ENCODE peak calls at places on chromosome 5, in five cellular contexts. P, R, E, A and Z are unnamed samples. For H3K4me1, the result is how much of the 10 kb centered on the place peaks cover.

GRCh38 chr5:36272136-36272665 is 29.5 kb downstream of the RANBP3L start:
- DNase-seq in P (no peak), R (no peak), E (no peak), A (no peak), Z (no peak)

GRCh38 chr5:140926211-140926902 is at the start of gene PCDHAC1:
- DNase-seq in P (peak), R (peak), E (peak), A (peak), Z (no peak)

GRCh38 chr5:53334431-53334941 is 145.9 kb upstream of the FST start:
- DNase-seq in P (no peak), R (no peak), E (no peak), A (no peak), Z (no peak)

GRCh38 chr5:65050140-65050539 is 281.4 kb downstream of the CWC27 start:
- DNase-seq in P (no peak), R (no peak), E (no peak), A (no peak), Z (no peak)

GRCh38 chr5:58761418-58761817 is 178.5 kb downstream of the RAB3C start:
- DNase-seq in P (no peak), R (no peak), E (no peak), A (no peak), Z (peak)

GRCh38 chr5:109705596-109705995 is 15.9 kb downstream of the MAN2A1 start:
- DNase-seq in P (no peak), R (no peak), E (no peak), A (no peak), Z (no peak)

GRCh38 chr5:112968411-112969106 is 8.0 kb upstream of the DCP2 start:
- DNase-seq in P (no peak), R (no peak), E (no peak), A (no peak), Z (no peak)

GRCh38 chr5:113199122-113199905 is 222.7 kb downstream of the DCP2 start:
- DNase-seq in P (no peak), R (no peak), E (no peak), A (no peak), Z (no peak)

GRCh38 chr5:7850533-7851239 is at the start of gene CFAP90:
- DNase-seq in P (peak), R (peak), E (peak), A (no peak), Z (peak)

GRCh38 chr5:152412129-152412528 is 7.0 kb upstream of the NMUR2 start:
- DNase-seq in P (no peak), R (no peak), E (no peak), A (no peak), Z (no peak)

GRCh38 chr5:10331341-10331796 is 22.1 kb upstream of the MARCHF6 start:
- DNase-seq in P (no peak), R (no peak), E (no peak), A (peak), Z (peak)

GRCh38 chr5:111781200-111781599 is 24.2 kb upstream of the NREP start:
- DNase-seq in P (no peak), R (no peak), E (peak), A (peak), Z (no peak)

GRCh38 chr5:170095687-170096086 is 10.0 kb upstream of the FOXI1 start:
- DNase-seq in P (no peak), R (no peak), E (no peak), A (no peak), Z (no peak)

GRCh38 chr5:122844136-122844915 is 1.1 kb upstream of the SNX24 start:
- DNase-seq in P (no peak), R (peak), E (no peak), A (no peak), Z (peak)

GRCh38 chr5:121797677-121798518 is 53.8 kb upstream of the FTMT start:
- DNase-seq in P (peak), R (no peak), E (no peak), A (no peak), Z (no peak)

GRCh38 chr5:10856646-10857332 is 95.8 kb upstream of the DAP start:
- DNase-seq in P (peak), R (peak), E (peak), A (peak), Z (no peak)

GRCh38 chr5:87899109-87900100 is 369.2 kb downstream of the TMEM161B start:
- DNase-seq in P (peak), R (no peak), E (no peak), A (no peak), Z (peak)

GRCh38 chr5:158878227-158878626 is 221.5 kb downstream of the EBF1 start:
- DNase-seq in P (no peak), R (no peak), E (no peak), A (no peak), Z (no peak)

GRCh38 chr5:83608122-83608521 is 112.5 kb downstream of the HAPLN1 start:
- DNase-seq in P (peak), R (no peak), E (peak), A (no peak), Z (peak)

GRCh38 chr5:90483206-90483605 is 8.5 kb downstream of the POLR3G start:
- DNase-seq in P (no peak), R (no peak), E (no peak), A (no peak), Z (no peak)

GRCh38 chr5:93621340-93621872 is 38.4 kb downstream of the NR2F1 start:
- DNase-seq in P (peak), R (peak), E (peak), A (no peak), Z (peak)

GRCh38 chr5:177447066-177447610 is 524 bp downstream of the PRR7 start:
- DNase-seq in P (peak), R (peak), E (peak), A (no peak), Z (no peak)

GRCh38 chr5:44646016-44646415 is 162.7 kb upstream of the MRPS30 start:
- DNase-seq in P (no peak), R (no peak), E (no peak), A (no peak), Z (no peak)

GRCh38 chr5:159826351-159827222 is 89.7 kb upstream of the ADRA1B start:
- DNase-seq in P (no peak), R (peak), E (no peak), A (no peak), Z (no peak)

GRCh38 chr5:61576556-61576955 is 244.5 kb downstream of the ZSWIM6 start:
- DNase-seq in P (no peak), R (no peak), E (no peak), A (no peak), Z (no peak)

GRCh38 chr5:178431777-178432155 is 158.4 kb downstream of the COL23A1 start:
- DNase-seq in P (no peak), R (no peak), E (no peak), A (no peak), Z (no peak)

GRCh38 chr5:149367249-149367971 is 9.6 kb downstream of the PCYOX1L start:
- DNase-seq in P (peak), R (peak), E (peak), A (no peak), Z (peak)

GRCh38 chr5:143213231-143213850 is 190.1 kb downstream of the NR3C1 start:
- DNase-seq in P (no peak), R (no peak), E (no peak), A (no peak), Z (no peak)

GRCh38 chr5:23352437-23352836 is 155.0 kb upstream of the PRDM9 start:
- DNase-seq in P (no peak), R (no peak), E (no peak), A (no peak), Z (no peak)

GRCh38 chr5:83552275-83552674 is 80.7 kb downstream of the VCAN start:
- DNase-seq in P (no peak), R (no peak), E (no peak), A (no peak), Z (no peak)

GRCh38 chr5:36153727-36154126 is 1.8 kb downstream of the SKP2 start:
- DNase-seq in P (no peak), R (no peak), E (no peak), A (no peak), Z (no peak)

GRCh38 chr5:180795771-180796313 is 6.8 kb downstream of the MGAT1 start:
- DNase-seq in P (no peak), R (no peak), E (no peak), A (no peak), Z (no peak)

GRCh38 chr5:174327317-174327864 is 281.9 kb downstream of the NSG2 start:
- DNase-seq in P (peak), R (peak), E (peak), A (no peak), Z (peak)

GRCh38 chr5:109594217-109594616 is 95.5 kb upstream of the MAN2A1 start:
- DNase-seq in P (no peak), R (no peak), E (no peak), A (no peak), Z (no peak)

GRCh38 chr5:137731201-137731600 is 4.7 kb downstream of the KLHL3 start:
- DNase-seq in P (no peak), R (no peak), E (no peak), A (no peak), Z (no peak)

GRCh38 chr5:102663771-102664530 is 91.2 kb upstream of the PAM start:
- DNase-seq in P (no peak), R (no peak), E (no peak), A (no peak), Z (no peak)

GRCh38 chr5:143554918-143555477 is 151.5 kb upstream of the NR3C1 start:
- DNase-seq in P (no peak), R (peak), E (no peak), A (no peak), Z (peak)

GRCh38 chr5:95723632-95724369 is 7.3 kb upstream of the RHOBTB3 start:
- DNase-seq in P (no peak), R (no peak), E (peak), A (no peak), Z (no peak)

GRCh38 chr5:96629774-96630173 is 32.4 kb upstream of the CAST start:
- DNase-seq in P (no peak), R (no peak), E (no peak), A (no peak), Z (no peak)

GRCh38 chr5:151156732-151157402 is 712 bp downstream of the ANXA6 start:
- DNase-seq in P (no peak), R (peak), E (no peak), A (no peak), Z (no peak)
- H3K4me1 ChIP-seq in P (under half), R (under half), E (under half), A (half or more), Z (under half)

DNA sequence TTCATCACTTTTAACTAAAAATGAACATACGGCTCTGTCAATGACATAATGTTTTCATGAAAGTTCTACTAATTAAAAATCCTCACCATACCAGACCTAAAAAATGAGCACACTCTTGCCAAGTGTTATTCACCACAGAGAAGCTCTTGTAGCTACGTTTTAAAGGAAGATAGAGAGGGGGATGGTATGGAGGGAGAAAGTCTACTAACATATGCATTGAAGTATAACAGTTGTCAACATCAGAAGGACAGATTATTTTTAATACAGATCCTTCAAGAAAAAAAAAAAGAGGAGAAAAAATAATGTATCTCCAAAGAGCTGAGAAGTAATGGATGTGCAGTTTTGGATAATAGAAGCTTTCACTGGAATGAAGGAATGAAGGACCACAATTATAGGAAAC is 1.5 kb downstream of the CDH10 start:
- DNase-seq in P (no peak), R (no peak), E (no peak), A (no peak), Z (no peak)
- H3K4me1 ChIP-seq in P (under half), R (under half), E (under half), A (under half), Z (under half)

GRCh38 chr5:132446621-132447020 is 44.0 kb downstream of the IRF1 start:
- DNase-seq in P (no peak), R (peak), E (no peak), A (peak), Z (peak)

GRCh38 chr5:132444841-132445639 is 45.5 kb downstream of the IRF1 start:
- DNase-seq in P (no peak), R (no peak), E (no peak), A (no peak), Z (no peak)

GRCh38 chr5:132445640-132445923 is 45.0 kb downstream of the IRF1 start:
- DNase-seq in P (no peak), R (no peak), E (no peak), A (no peak), Z (no peak)

GRCh38 chr5:132447196-132447595 is 43.4 kb downstream of the IRF1 start:
- DNase-seq in P (no peak), R (no peak), E (no peak), A (no peak), Z (no peak)

DNA sequence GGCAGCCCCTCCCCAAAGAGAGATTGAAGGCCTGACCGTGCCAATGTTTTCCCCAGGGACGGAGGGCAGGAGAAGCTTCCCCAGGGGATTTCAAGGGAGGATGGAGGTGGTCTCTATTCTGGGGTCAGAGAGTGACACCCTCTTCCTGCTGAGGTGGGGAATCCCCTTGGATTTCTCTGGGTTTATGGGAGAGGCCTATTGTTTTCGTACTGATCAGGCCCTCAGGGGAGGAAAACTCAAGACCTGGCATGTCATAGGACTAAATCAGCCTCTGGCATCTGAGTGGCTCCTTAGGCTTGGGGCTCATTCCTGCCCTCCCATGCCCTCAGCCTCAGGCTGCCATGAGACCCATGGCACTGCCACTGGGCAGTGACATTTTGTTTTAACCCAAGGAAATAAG is 44.6 kb downstream of the IRF1 start:
- DNase-seq in P (no peak), R (no peak), E (no peak), A (no peak), Z (no peak)
- H3K4me1 ChIP-seq in P (under half), R (under half), E (under half), A (under half), Z (under half)

DNA sequence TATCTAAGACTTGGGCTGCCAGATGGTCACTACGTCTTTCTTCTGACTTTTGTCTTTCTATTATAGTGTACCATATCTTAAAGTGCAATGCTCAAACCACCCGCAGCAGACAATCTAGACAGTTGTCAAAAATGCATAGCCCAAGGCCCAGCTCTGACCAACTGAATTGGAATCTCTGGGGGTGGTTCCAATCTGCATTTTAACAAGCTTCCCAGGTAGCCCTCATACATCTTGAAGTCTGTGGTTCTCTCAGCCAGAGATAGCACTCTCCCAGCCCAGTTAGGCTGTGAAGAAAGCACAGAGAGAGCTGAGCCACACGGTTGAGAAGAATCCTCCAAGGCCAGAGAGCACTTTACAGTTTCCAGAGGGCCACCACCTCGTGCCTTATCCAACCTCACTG is 128.2 kb upstream of the HAND1 start:
- DNase-seq in P (no peak), R (no peak), E (no peak), A (no peak), Z (no peak)
- H3K4me1 ChIP-seq in P (under half), R (under half), E (under half), A (under half), Z (under half)

GRCh38 chr5:98779264-98779877 is 5.9 kb downstream of the RGMB start:
- DNase-seq in P (no peak), R (peak), E (no peak), A (no peak), Z (peak)
- H3K4me1 ChIP-seq in P (under half), R (under half), E (under half), A (under half), Z (under half)

GRCh38 chr5:74895906-74896305 is 29.7 kb upstream of the FAM169A start:
- DNase-seq in P (no peak), R (no peak), E (no peak), A (peak), Z (peak)
- H3K4me1 ChIP-seq in P (under half), R (under half), E (under half), A (under half), Z (under half)

GRCh38 chr5:14258840-14259239 is 115.7 kb downstream of the TRIO start:
- DNase-seq in P (peak), R (no peak), E (no peak), A (no peak), Z (no peak)
- H3K4me1 ChIP-seq in P (under half), R (under half), E (under half), A (under half), Z (under half)